ENCODE peak calls at places on chromosomes 2 and 18, in ten cellular contexts. N is PC-3, A is hepatocyte, L is AG04450, I is fibroblast of lung, D is spleen, K is body of pancreas, E is cardiac muscle cell, M is OCI-LY7, J is A673. G is an unnamed sample.

GRCh38 chr2:207352978-207353377 is 176.8 kb upstream of the CREB1 start:
- DNase-seq in N (no peak), A (no peak), L (no peak), I (no peak), D (no peak), K (no peak), E (peak), M (peak), J (no peak), G (no peak)

GRCh38 chr2:85926931-85927527 is 38.2 kb upstream of the ST3GAL5 start:
- DNase-seq in N (peak), A (no peak), L (no peak), I (no peak), D (no peak), K (no peak), E (peak), M (no peak), J (no peak), G (no peak)

GRCh38 chr18:3966985-3967856 is 487.9 kb downstream of the DLGAP1 start:
- DNase-seq in N (peak), A (peak), L (no peak), I (peak), D (no peak), K (peak), E (peak), M (no peak), J (no peak), G (no peak)

GRCh38 chr2:13230221-13230620 is 513.5 kb downstream of the TRIB2 start:
- DNase-seq in N (peak), A (no peak), L (no peak), I (peak), D (no peak), K (no peak), E (no peak), M (no peak), J (no peak), G (no peak)

GRCh38 chr2:180578441-180578840 is 402.0 kb upstream of the UBE2E3 start:
- DNase-seq in N (no peak), A (no peak), L (no peak), I (no peak), D (no peak), K (no peak), E (no peak), M (no peak), J (no peak), G (no peak)

GRCh38 chr2:98900721-98901120 is 35.3 kb downstream of the CRACDL start:
- DNase-seq in N (no peak), A (no peak), L (no peak), I (no peak), D (no peak), K (no peak), E (no peak), M (no peak), J (no peak), G (no peak)

GRCh38 chr2:240463866-240464481 is 28.5 kb downstream of the GPC1 start:
- DNase-seq in N (no peak), A (peak), L (no peak), I (no peak), D (peak), K (peak), E (no peak), M (no peak), J (no peak), G (no peak)

GRCh38 chr2:196718394-196718793 is 78.9 kb downstream of the CCDC150 start:
- DNase-seq in N (no peak), A (no peak), L (no peak), I (no peak), D (no peak), K (no peak), E (peak), M (no peak), J (no peak), G (no peak)

GRCh38 chr18:158128-159036 is at the start of gene USP14:
- DNase-seq in N (peak), A (peak), L (peak), I (peak), D (peak), K (peak), E (peak), M (peak), J (peak), G (peak)

GRCh38 chr18:23710946-23711345 is 21.7 kb downstream of the LAMA3 start:
- DNase-seq in N (peak), A (peak), L (no peak), I (no peak), D (no peak), K (no peak), E (no peak), M (no peak), J (no peak), G (no peak)

GRCh38 chr2:175461839-175462238 is 280.3 kb upstream of the ATP5MC3 start:
- DNase-seq in N (peak), A (peak), L (no peak), I (no peak), D (no peak), K (no peak), E (no peak), M (no peak), J (no peak), G (no peak)

GRCh38 chr18:68693091-68693815 is 21.7 kb downstream of the TMX3 start:
- DNase-seq in N (no peak), A (no peak), L (no peak), I (no peak), D (no peak), K (no peak), E (no peak), M (no peak), J (no peak), G (no peak)

GRCh38 chr2:55887906-55888625 is 35.5 kb downstream of the EFEMP1 start:
- DNase-seq in N (peak), A (no peak), L (peak), I (peak), D (no peak), K (no peak), E (peak), M (no peak), J (peak), G (peak)

GRCh38 chr2:73111300-73112025 is 1.3 kb downstream of the RAB11FIP5 start:
- DNase-seq in N (peak), A (peak), L (no peak), I (peak), D (peak), K (peak), E (peak), M (no peak), J (no peak), G (no peak)

GRCh38 chr2:25286025-25286400 is 55.7 kb downstream of the DNMT3A start:
- DNase-seq in N (no peak), A (no peak), L (no peak), I (no peak), D (peak), K (peak), E (no peak), M (peak), J (peak), G (no peak)

GRCh38 chr2:52539026-52539964 is 1228.3 kb upstream of the CHAC2 start:
- DNase-seq in N (peak), A (no peak), L (peak), I (no peak), D (no peak), K (no peak), E (no peak), M (no peak), J (no peak), G (no peak)

GRCh38 chr2:11314482-11314881 is 30.0 kb downstream of the ROCK2 start:
- DNase-seq in N (no peak), A (no peak), L (no peak), I (peak), D (no peak), K (no peak), E (peak), M (no peak), J (no peak), G (no peak)

GRCh38 chr18:39841133-39842041 is 2113.6 kb upstream of the PIK3C3 start:
- DNase-seq in N (peak), A (peak), L (peak), I (peak), D (peak), K (peak), E (peak), M (no peak), J (peak), G (no peak)

GRCh38 chr18:30915336-30915988 is 127.1 kb downstream of the DSC3 start:
- DNase-seq in N (peak), A (no peak), L (no peak), I (no peak), D (no peak), K (no peak), E (no peak), M (no peak), J (no peak), G (no peak)

GRCh38 chr2:223860809-223861738 is 23.7 kb upstream of the AP1S3 start:
- DNase-seq in N (peak), A (peak), L (no peak), I (peak), D (no peak), K (peak), E (peak), M (no peak), J (no peak), G (peak)

GRCh38 chr2:1743396-1744150 is 742 bp downstream of the PXDN start:
- DNase-seq in N (peak), A (peak), L (no peak), I (peak), D (peak), K (no peak), E (peak), M (no peak), J (peak), G (no peak)

GRCh38 chr2:27320958-27321543 is 1.8 kb downstream of the MPV17 start:
- DNase-seq in N (peak), A (peak), L (peak), I (peak), D (no peak), K (peak), E (peak), M (no peak), J (peak), G (peak)

GRCh38 chr18:74698881-74699280 is 101.2 kb downstream of the ZNF407 start:
- DNase-seq in N (no peak), A (no peak), L (no peak), I (no peak), D (no peak), K (no peak), E (no peak), M (no peak), J (no peak), G (no peak)

GRCh38 chr2:222518570-222519381 is 94.4 kb downstream of the SGPP2 start:
- DNase-seq in N (peak), A (peak), L (no peak), I (peak), D (no peak), K (peak), E (peak), M (no peak), J (peak), G (peak)

GRCh38 chr2:47551800-47552525 is 149.0 kb downstream of the MSH2 start:
- DNase-seq in N (no peak), A (no peak), L (no peak), I (no peak), D (no peak), K (no peak), E (no peak), M (no peak), J (no peak), G (no peak)

GRCh38 chr2:112588611-112589045 is 4.2 kb downstream of the CHCHD5 start:
- DNase-seq in N (no peak), A (no peak), L (no peak), I (no peak), D (no peak), K (peak), E (peak), M (no peak), J (no peak), G (no peak)

GRCh38 chr2:108630567-108631405 is 88.5 kb upstream of the RANBP2 start:
- DNase-seq in N (peak), A (no peak), L (no peak), I (peak), D (no peak), K (no peak), E (no peak), M (no peak), J (no peak), G (no peak)

GRCh38 chr2:127275356-127275755 is 18.6 kb downstream of the ERCC3 start:
- DNase-seq in N (no peak), A (no peak), L (no peak), I (no peak), D (no peak), K (no peak), E (no peak), M (no peak), J (no peak), G (no peak)

GRCh38 chr2:189466656-189467055 is 25.4 kb downstream of the WDR75 start:
- DNase-seq in N (peak), A (peak), L (peak), I (peak), D (no peak), K (no peak), E (peak), M (peak), J (peak), G (no peak)

DNA sequence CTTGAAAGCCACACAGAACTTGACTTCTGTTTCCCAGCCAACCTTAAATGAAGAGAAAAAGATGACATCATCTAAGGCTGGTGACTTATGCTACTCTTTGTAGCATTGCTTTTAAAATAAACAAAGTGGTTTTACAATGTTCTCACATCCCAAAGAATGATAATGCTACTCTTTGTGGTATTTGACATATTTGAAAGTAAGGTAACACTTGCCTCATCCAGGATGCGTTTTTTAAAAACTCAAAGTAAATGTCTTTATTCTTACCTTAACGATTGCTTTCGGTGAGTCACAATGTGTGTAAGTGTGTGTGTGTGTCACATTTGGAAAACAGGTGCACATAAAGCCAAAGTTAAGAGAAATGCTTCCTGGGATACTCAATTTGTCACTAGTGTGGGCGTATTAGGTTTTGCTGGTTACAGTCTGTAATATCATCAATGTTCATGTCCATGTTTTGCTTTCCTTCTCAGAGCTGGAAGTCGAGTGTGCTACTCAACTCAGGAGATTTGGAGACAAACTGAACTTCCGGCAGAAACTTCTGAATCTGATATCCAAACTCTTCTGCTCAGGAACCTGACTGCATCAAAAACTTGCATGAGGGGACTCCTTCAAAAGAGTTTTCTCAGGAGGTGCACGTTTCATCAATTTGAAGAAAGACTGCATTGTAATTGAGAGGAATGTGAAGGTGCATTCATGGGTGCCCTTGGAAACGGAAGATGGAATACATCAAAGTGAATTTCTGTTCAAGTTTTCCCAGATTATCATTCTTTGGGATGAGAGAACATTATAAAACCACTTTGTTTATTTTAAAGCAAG is 2.6 kb downstream of the PMAIP1 start:
- DNase-seq in N (peak), A (no peak), L (no peak), I (peak), D (no peak), K (no peak), E (no peak), M (peak), J (no peak), G (no peak)
- H3K27ac ChIP-seq in N (peak), A (no peak), L (peak), I (no peak), D (peak), K (no peak), E (no peak), M (peak), J (no peak), G (peak)

DNA sequence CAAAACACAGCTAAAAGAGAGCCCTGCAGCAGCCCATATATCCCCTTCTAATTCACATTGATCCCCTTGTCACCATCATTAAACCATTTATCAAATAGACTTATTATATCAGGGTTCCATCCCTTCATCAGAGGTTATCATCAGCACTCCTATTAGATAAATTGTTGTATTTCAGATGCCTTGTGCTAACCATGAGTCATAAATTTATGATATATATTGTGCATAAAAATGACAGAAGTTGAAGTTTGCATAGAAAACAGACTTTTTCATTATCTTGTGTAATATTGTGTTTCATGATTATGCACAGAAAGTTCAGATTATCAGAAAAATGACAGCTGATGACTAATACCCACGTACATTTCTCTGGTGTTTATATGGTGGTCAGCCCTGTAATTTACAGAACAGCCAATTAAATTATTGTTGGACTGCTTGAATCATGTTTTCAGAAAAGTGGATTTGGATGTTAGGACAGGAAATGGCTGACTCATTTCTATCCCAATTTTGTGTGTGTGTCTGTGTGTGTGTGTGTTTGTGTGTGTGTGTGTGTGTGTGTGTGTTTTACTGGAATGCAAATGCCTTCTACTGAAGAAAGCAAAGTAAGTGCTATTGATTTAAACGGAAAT is 80.9 kb downstream of the PPP1R1C start:
- DNase-seq in N (peak), A (no peak), L (peak), I (peak), D (no peak), K (no peak), E (peak), M (no peak), J (peak), G (peak)
- H3K27ac ChIP-seq in N (peak), A (no peak), L (no peak), I (no peak), D (no peak), K (no peak), E (no peak), M (no peak), J (peak), G (peak)

GRCh38 chr2:6072757-6073156 is 380.6 kb downstream of the SOX11 start:
- DNase-seq in N (no peak), A (no peak), L (no peak), I (no peak), D (no peak), K (no peak), E (no peak), M (no peak), J (no peak), G (no peak)
- H3K27ac ChIP-seq in N (no peak), A (no peak), L (no peak), I (no peak), D (no peak), K (no peak), E (peak), M (no peak), J (no peak), G (no peak)

GRCh38 chr2:148042219-148042618 is 21.3 kb downstream of the MBD5 start:
- DNase-seq in N (no peak), A (no peak), L (no peak), I (no peak), D (no peak), K (no peak), E (no peak), M (no peak), J (no peak), G (no peak)
- H3K27ac ChIP-seq in N (no peak), A (no peak), L (no peak), I (no peak), D (no peak), K (no peak), E (no peak), M (no peak), J (no peak), G (no peak)